ENCODE peak calls at places on chromosome 11, in five cellular contexts. F is brain microvascular endothelial cell, U is cardiac fibroblast, T is A549, D is HCT116. Y is an unnamed sample.

GRCh38 chr11:70483077-70483861 is 84.9 kb downstream of the CTTN start:
- DNase-seq in F (peak; percentile 43), D (peak; percentile 60), T (peak; percentile 68), U (peak; percentile 66), Y (peak; percentile 81)

GRCh38 chr11:2466869-2467694 is 22.3 kb downstream of the KCNQ1 start:
- DNase-seq in D (no peak), T (no peak), F (no peak), U (no peak), Y (no peak)

GRCh38 chr11:32210601-32211000 is 119.7 kb downstream of the RCN1 start:
- DNase-seq in F (no peak), D (no peak), U (peak; percentile 94), T (no peak), Y (no peak)

GRCh38 chr11:11036185-11037161 is 178.6 kb upstream of the ZBED5 start:
- DNase-seq in T (peak; percentile 31), U (peak; percentile 76), D (peak; percentile 64), F (peak; percentile 13), Y (peak; percentile 71)

GRCh38 chr11:109197656-109198055 is 224.3 kb upstream of the C11orf87 start:
- DNase-seq in D (no peak), T (no peak), U (peak; percentile 33), F (peak; percentile 57), Y (no peak)

GRCh38 chr11:125627236-125627910 is 2.4 kb downstream of the CHEK1 start:
- DNase-seq in U (peak; percentile 6), F (no peak), D (no peak), T (no peak), Y (no peak)

GRCh38 chr11:13313005-13313819 is 35.6 kb downstream of the BMAL1 start:
- DNase-seq in T (no peak), U (no peak), F (no peak), D (no peak), Y (no peak)

GRCh38 chr11:119614227-119615002 is 114.6 kb downstream of the NECTIN1 start:
- DNase-seq in T (no peak), F (no peak), U (no peak), D (no peak), Y (no peak)

GRCh38 chr11:1206391-1207271 is 16.2 kb upstream of the MUC5B start:
- DNase-seq in U (no peak), F (no peak), T (no peak), D (no peak), Y (no peak)

GRCh38 chr11:44096360-44097188 is 1.1 kb downstream of the EXT2 start:
- DNase-seq in U (peak; percentile 29), D (no peak), F (no peak), T (peak; percentile 10), Y (no peak)

GRCh38 chr11:59918987-59919589 is 19.1 kb upstream of the OOSP1 start:
- DNase-seq in F (peak; percentile 71), T (peak; percentile 15), D (peak; percentile 56), U (peak; percentile 55), Y (no peak)

GRCh38 chr11:102279641-102280170 is 37.6 kb upstream of the BIRC3 start:
- DNase-seq in T (no peak), U (peak; percentile 75), D (no peak), F (peak; percentile 7), Y (no peak)

GRCh38 chr11:19872526-19873135 is 160.0 kb downstream of the NAV2 start:
- DNase-seq in D (no peak), T (no peak), F (no peak), U (no peak), Y (no peak)

GRCh38 chr11:120167659-120168058 is 29.7 kb upstream of the TRIM29 start:
- DNase-seq in F (no peak), T (no peak), D (no peak), U (no peak), Y (no peak)

GRCh38 chr11:26483101-26483500 is 89.0 kb downstream of the MUC15 start:
- DNase-seq in F (peak; percentile 28), D (no peak), T (no peak), U (no peak), Y (no peak)

GRCh38 chr11:2797741-2798361 is 87.7 kb downstream of the CDKN1C start:
- DNase-seq in D (no peak), U (no peak), F (no peak), T (no peak), Y (no peak)

GRCh38 chr11:35143509-35144102 is 4.6 kb downstream of the CD44 start:
- DNase-seq in D (no peak), U (no peak), T (no peak), F (no peak), Y (no peak)

GRCh38 chr11:27254744-27255446 is 108.1 kb downstream of the CCDC34 start:
- DNase-seq in T (no peak), F (peak; percentile 66), U (peak; percentile 79), D (no peak), Y (no peak)

DNA sequence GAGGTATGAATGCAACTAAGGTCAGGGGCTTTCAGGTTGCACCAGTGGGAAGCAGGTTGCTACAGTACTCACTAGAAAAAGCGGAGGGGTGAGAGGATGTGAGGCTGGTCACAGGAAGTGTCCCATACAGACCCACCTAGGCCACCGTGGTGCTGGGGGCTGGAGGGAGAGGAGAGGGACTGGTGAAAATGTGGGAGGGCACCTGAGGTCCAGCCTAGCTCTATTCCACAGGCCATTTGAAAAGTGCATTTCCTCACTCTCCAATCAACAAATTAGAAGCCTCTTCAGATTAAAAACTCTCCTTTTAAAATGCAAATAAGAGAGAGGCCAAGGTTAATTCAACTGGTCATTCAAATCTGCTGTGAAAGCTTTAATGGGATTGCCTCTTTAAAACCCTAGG is 38.6 kb upstream of the NCAM1 start:
- DNase-seq in T (no peak), D (no peak), F (no peak), U (no peak), Y (no peak)
- H3K4me3 ChIP-seq in T (no peak overlapping the region), D (no peak overlapping the region), F (no peak overlapping the region), U (no peak overlapping the region), Y (no peak overlapping the region)

GRCh38 chr11:73113426-73113825 is 28.7 kb downstream of the FCHSD2 start:
- DNase-seq in F (no peak), T (no peak), U (no peak), D (no peak), Y (no peak)

GRCh38 chr11:73114835-73115220 is 27.3 kb downstream of the FCHSD2 start:
- DNase-seq in D (no peak), T (no peak), U (no peak), F (no peak), Y (no peak)

GRCh38 chr11:73114110-73114834 is 27.8 kb downstream of the FCHSD2 start:
- DNase-seq in U (no peak), T (no peak), D (no peak), F (no peak), Y (no peak)
- TF ChIP-seq CTCF in U (no peak), T (no peak), D (no peak), F (no peak), Y (no peak)

DNA sequence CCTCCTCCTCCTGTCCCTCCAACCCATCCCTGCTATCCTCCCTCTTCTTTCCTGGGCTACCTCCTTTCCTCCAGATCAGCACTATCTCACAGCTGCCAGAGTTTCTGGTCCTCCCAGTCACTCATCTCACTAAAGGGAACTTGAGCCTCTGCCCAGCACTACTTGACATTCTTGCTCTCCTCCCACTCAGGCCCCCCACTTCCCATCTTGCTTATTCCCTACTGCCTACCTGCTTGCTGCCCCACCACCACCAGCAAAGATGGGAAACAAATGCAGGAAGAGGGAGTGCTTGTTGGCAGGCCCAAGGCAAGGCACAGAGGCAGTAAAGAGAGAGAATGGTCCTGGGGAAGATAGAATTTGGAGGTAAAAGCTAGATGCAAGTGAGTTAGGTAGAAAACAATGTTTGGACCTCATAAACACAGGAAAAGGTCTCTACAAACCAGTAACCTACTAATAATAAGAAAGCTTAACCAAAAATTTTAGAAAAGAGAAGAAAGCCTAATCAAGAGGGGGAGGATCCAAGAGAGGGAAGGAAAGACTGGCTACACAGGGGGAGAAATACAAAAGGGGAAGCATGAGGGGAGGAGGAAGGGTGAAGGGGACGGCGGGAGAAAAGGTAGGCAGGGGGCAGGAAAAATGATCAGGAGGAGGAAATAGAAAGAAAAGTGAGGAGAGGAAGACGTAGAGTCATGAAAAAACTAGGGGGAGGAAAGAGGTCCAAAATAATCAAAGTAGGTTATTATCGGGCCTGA is 63.6 kb downstream of the PAK1 start:
- DNase-seq in F (no peak), D (no peak), T (no peak), U (no peak), Y (no peak)
- H3K4me3 ChIP-seq in F (no peak overlapping the region), D (no peak overlapping the region), T (no peak overlapping the region), U (no peak overlapping the region), Y (no peak overlapping the region)

GRCh38 chr11:66388746-66389386 is 17.3 kb upstream of the SLC29A2 start:
- DNase-seq in D (peak; percentile 75), F (peak; percentile 49), T (peak; percentile 53), U (peak; percentile 83), Y (no peak)
- TF ChIP-seq CTCF in D (peak; percentile 89), F (peak; percentile 95), T (peak; percentile 71), U (peak; percentile 96), Y (peak; percentile 87)

DNA sequence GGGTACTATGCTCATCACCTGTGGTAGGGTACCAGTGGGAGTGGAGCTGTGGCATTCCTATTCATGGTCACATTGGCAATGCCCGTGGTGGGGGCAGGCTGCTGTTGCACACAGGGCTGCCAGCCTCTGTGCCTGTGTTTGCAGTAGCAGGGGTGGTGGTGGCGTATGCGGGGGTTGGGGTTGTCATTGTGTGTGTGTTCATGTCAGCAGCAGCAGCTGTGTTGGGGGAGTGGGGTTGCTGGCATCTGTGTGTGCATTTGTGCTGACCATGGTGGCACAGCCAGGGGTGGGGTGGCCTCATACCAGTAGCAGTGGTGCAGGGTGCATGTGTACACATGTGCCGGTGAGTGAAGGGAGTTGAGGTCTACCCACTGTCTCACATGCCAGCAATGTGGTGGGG is 34.4 kb downstream of the TMEM225 start:
- DNase-seq in U (no peak), T (no peak), F (no peak), D (no peak), Y (no peak)
- H3K4me3 ChIP-seq in U (no peak overlapping the region), T (no peak overlapping the region), F (no peak overlapping the region), D (no peak overlapping the region), Y (no peak overlapping the region)

DNA sequence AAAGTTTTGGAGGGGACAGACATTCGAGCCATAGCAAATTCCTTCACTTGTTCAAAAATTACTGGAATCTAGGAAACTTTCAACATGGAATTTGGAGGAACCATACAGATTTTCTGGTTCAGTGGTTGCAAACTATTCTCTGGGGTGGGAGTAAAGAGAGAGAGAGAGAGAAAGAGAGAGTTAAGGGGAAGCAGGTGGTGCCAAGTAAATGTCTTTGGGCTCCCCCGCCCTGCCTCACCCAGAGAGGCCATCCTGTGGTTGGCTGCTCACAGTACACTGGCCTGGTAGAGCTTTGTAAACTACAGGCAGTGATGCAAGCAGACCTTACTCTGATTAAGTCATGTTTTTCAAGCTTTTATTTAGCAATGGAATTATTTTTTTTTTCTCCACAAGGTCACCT is 82.6 kb downstream of the ADAMTS15 start:
- DNase-seq in T (no peak), F (no peak), U (peak; percentile 36), D (no peak), Y (peak; percentile 85)
- TF ChIP-seq CTCF in T (no peak), F (peak; percentile 22), U (no peak), D (no peak), Y (peak; percentile 27)

Y was measured in retinal pigment epithelial cell.